ENCODE peak calls at places on chromosome 5, in four cellular contexts. F, C, U and Q are unnamed samples.
A peak's percentile ranks its signal among the peaks of the same experiment; 100 is the strongest.

GRCh38 chr5:95219411-95219810 is 65.5 kb downstream of the MCTP1 start:
- DNase-seq in F (no peak), C (no peak), U (no peak), Q (no peak)

GRCh38 chr5:10279328-10279727 is 28.4 kb downstream of the CMBL start:
- DNase-seq in F (no peak), C (no peak), U (no peak), Q (no peak)

GRCh38 chr5:87164409-87164808 is 103.3 kb upstream of the RASA1 start:
- DNase-seq in F (no peak), C (no peak), U (no peak), Q (peak; percentile 12)

GRCh38 chr5:63127054-63127453 is 548.4 kb downstream of the LRRC70 start:
- DNase-seq in F (peak; percentile 42), C (no peak), U (no peak), Q (no peak)

GRCh38 chr5:172015346-172015745 is 8.9 kb upstream of the FBXW11 start:
- DNase-seq in F (no peak), C (no peak), U (no peak), Q (no peak)

GRCh38 chr5:148559461-148559860 is 94.9 kb downstream of the HTR4 start:
- DNase-seq in F (no peak), C (no peak), U (no peak), Q (no peak)

GRCh38 chr5:59999056-59999455 is 105.5 kb upstream of the PDE4D start:
- DNase-seq in F (peak; percentile 0), C (no peak), U (no peak), Q (peak; percentile 24)

GRCh38 chr5:57937025-57937424 is 454.4 kb upstream of the ACTBL2 start:
- DNase-seq in F (no peak), C (no peak), U (no peak), Q (peak; percentile 35)

GRCh38 chr5:130323804-130324454 is 419.7 kb downstream of the CHSY3 start:
- DNase-seq in F (peak; percentile 75), C (no peak), U (no peak), Q (no peak)

GRCh38 chr5:118070041-118070440 is 918.3 kb downstream of the DTWD2 start:
- DNase-seq in F (no peak), C (no peak), U (no peak), Q (no peak)

GRCh38 chr5:167582916-167583315 is 708.5 kb upstream of the WWC1 start:
- DNase-seq in F (no peak), C (no peak), U (no peak), Q (no peak)

GRCh38 chr5:134090482-134090881 is 24.0 kb upstream of the TCF7 start:
- DNase-seq in F (no peak), C (no peak), U (peak; percentile 75), Q (no peak)

GRCh38 chr5:34051374-34051980 is 8.5 kb upstream of the C1QTNF3 start:
- DNase-seq in F (no peak), C (no peak), U (no peak), Q (no peak)

GRCh38 chr5:131436081-131436480 is 172.2 kb downstream of the CDC42SE2 start:
- DNase-seq in F (no peak), C (no peak), U (no peak), Q (no peak)

GRCh38 chr5:94433393-94434149 is 184.8 kb downstream of the KIAA0825 start:
- DNase-seq in F (peak; percentile 19), C (peak; percentile 73), U (no peak), Q (peak; percentile 95)

GRCh38 chr5:71738962-71739361 is 19.9 kb downstream of the CARTPT start:
- DNase-seq in F (no peak), C (no peak), U (no peak), Q (no peak)

GRCh38 chr5:35698057-35698808 is 80.6 kb downstream of the SPEF2 start:
- DNase-seq in F (no peak), C (no peak), U (no peak), Q (no peak)

GRCh38 chr5:154541553-154541952 is 63.5 kb upstream of the HAND1 start:
- DNase-seq in F (no peak), C (peak; percentile 8), U (no peak), Q (no peak)

GRCh38 chr5:161058751-161059150 is 206.7 kb upstream of the ATP10B start:
- DNase-seq in F (no peak), C (no peak), U (no peak), Q (no peak)

GRCh38 chr5:95850391-95850894 is 27.9 kb upstream of the GLRX start:
- DNase-seq in F (no peak), C (no peak), U (no peak), Q (peak; percentile 60)

GRCh38 chr5:122420126-122420525 is 108.1 kb downstream of the SNCAIP start:
- DNase-seq in F (no peak), C (no peak), U (no peak), Q (peak; percentile 53)

GRCh38 chr5:169803077-169803981 is 166.3 kb downstream of the DOCK2 start:
- DNase-seq in F (no peak), C (no peak), U (no peak), Q (peak; percentile 94)

GRCh38 chr5:34497031-34497808 is 158.9 kb upstream of the RAI14 start:
- DNase-seq in F (no peak), C (no peak), U (no peak), Q (no peak)

GRCh38 chr5:124741711-124742496 is 4.5 kb downstream of the ZNF608 start:
- DNase-seq in F (peak; percentile 93), C (peak; percentile 75), U (no peak), Q (peak; percentile 70)

GRCh38 chr5:72363146-72363802 is 43.1 kb downstream of the PTCD2 start:
- DNase-seq in F (peak; percentile 79), C (peak; percentile 10), U (no peak), Q (peak; percentile 77)

GRCh38 chr5:120538149-120538548 is 74.0 kb downstream of the PRR16 start:
- DNase-seq in F (peak; percentile 51), C (no peak), U (no peak), Q (peak; percentile 53)

GRCh38 chr5:146662229-146662628 is 146.2 kb upstream of the GPR151 start:
- DNase-seq in F (peak; percentile 22), C (peak; percentile 3), U (no peak), Q (peak; percentile 42)

GRCh38 chr5:158979749-158980521 is 119.8 kb downstream of the EBF1 start:
- DNase-seq in F (peak; percentile 12), C (no peak), U (no peak), Q (peak; percentile 55)

GRCh38 chr5:131423056-131423455 is 159.2 kb downstream of the CDC42SE2 start:
- DNase-seq in F (no peak), C (no peak), U (no peak), Q (peak; percentile 69)

GRCh38 chr5:66903709-66904108 is 292.9 kb downstream of the CD180 start:
- DNase-seq in F (no peak), C (no peak), U (no peak), Q (no peak)

GRCh38 chr5:66908230-66908629 is 288.4 kb downstream of the CD180 start:
- DNase-seq in F (no peak), C (no peak), U (no peak), Q (no peak)

GRCh38 chr5:66906021-66906420 is 290.6 kb downstream of the CD180 start:
- DNase-seq in F (no peak), C (no peak), U (no peak), Q (no peak)

GRCh38 chr5:66903218-66903617 is 293.4 kb downstream of the CD180 start:
- DNase-seq in F (no peak), C (no peak), U (no peak), Q (no peak)

GRCh38 chr5:66904189-66904588 is 292.4 kb downstream of the CD180 start:
- DNase-seq in F (no peak), C (no peak), U (no peak), Q (no peak)
- H3K27me3 ChIP-seq in F (no peaks in the 10 kb centered on the region), C (peaks cover 31% of the 10 kb centered on the region), U (no peaks in the 10 kb centered on the region), Q (no peaks in the 10 kb centered on the region)

GRCh38 chr5:91373016-91373415 is 10.1 kb downstream of the ARRDC3 start:
- DNase-seq in F (no peak), C (no peak), U (no peak), Q (no peak)
- H3K4me1 ChIP-seq in F (no peaks in the 10 kb centered on the region), C (no peaks in the 10 kb centered on the region), U (peaks cover 45% of the 10 kb centered on the region), Q (peaks cover 54% of the 10 kb centered on the region)

GRCh38 chr5:1412163-1412562 is 33.1 kb downstream of the SLC6A3 start:
- DNase-seq in F (no peak), C (no peak), U (no peak), Q (no peak)

GRCh38 chr5:1410156-1411014 is 34.9 kb downstream of the SLC6A3 start:
- DNase-seq in F (no peak), C (no peak), U (no peak), Q (no peak)

GRCh38 chr5:1411099-1411498 is 34.1 kb downstream of the SLC6A3 start:
- DNase-seq in F (no peak), C (no peak), U (no peak), Q (no peak)

GRCh38 chr5:1406681-1407640 is 38.3 kb downstream of the SLC6A3 start:
- DNase-seq in F (no peak), C (no peak), U (no peak), Q (no peak)

GRCh38 chr5:1409386-1410110 is 35.7 kb downstream of the SLC6A3 start:
- DNase-seq in F (peak; percentile 6), C (no peak), U (no peak), Q (peak; percentile 44)
- H3K27me3 ChIP-seq in F (no peaks in the 10 kb centered on the region), C (peaks cover 6% of the 10 kb centered on the region), U (no peaks in the 10 kb centered on the region), Q (peaks cover 42% of the 10 kb centered on the region)

GRCh38 chr5:119290161-119290569 is 65.7 kb upstream of the TNFAIP8 start:
- DNase-seq in F (no peak), C (no peak), U (peak; percentile 39), Q (no peak)

GRCh38 chr5:119290607-119291006 is 65.2 kb upstream of the TNFAIP8 start:
- DNase-seq in F (no peak), C (no peak), U (no peak), Q (no peak)

GRCh38 chr5:119291056-119291455 is 64.8 kb upstream of the TNFAIP8 start:
- DNase-seq in F (no peak), C (no peak), U (no peak), Q (no peak)

GRCh38 chr5:119293202-119293829 is 62.5 kb upstream of the TNFAIP8 start:
- DNase-seq in F (no peak), C (no peak), U (no peak), Q (no peak)

DNA sequence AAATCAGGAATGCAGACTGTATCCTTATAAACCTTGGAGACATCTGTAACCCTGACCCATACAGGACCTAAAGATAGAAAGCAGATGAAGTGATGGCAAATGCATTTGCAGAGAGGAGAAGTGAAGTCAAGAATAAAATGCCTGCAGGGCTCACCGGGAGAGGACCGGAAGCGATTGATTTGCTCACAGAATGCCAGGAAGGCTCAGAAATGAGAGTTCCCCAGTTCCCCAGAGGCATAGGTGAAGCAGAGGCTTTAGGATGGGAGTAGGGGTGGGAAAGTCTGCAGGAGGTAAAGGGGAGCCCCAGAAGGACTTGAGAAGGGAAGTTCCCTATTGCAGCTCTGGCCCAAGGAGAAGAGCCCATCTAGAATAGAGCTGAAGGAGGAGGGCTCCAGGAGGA is 63.9 kb upstream of the TNFAIP8 start:
- DNase-seq in F (no peak), C (no peak), U (no peak), Q (peak; percentile 35)
- H3K4me1 ChIP-seq in F (peaks cover 25% of the 10 kb centered on the region), C (no peaks in the 10 kb centered on the region), U (peaks cover 48% of the 10 kb centered on the region), Q (peaks cover 21% of the 10 kb centered on the region)

DNA sequence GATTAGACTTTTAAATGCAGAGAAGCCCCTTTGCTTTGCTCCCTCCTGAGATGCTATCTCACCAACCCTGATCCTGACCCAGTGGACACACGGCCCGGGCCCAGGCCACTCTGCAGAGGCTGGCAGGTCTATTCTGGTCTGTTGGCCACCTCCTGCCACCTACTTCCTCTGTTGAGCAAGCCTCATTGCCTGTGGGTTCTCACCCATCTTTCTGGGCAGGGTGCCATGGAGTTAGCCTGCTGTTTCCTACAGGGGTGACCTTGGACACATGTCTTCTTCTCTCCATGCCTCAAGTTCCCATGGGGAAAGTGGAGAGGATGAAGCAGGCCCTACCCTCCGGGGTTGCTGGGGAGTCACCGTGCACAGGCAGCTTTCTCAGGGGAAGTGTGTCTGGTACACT is 266.2 kb upstream of the IRX1 start:
- DNase-seq in F (no peak), C (no peak), U (no peak), Q (no peak)
- H3K27me3 ChIP-seq in F (no peaks in the 10 kb centered on the region), C (no peaks in the 10 kb centered on the region), U (no peaks in the 10 kb centered on the region), Q (no peaks in the 10 kb centered on the region)

GRCh38 chr5:76820491-76820890 is 1.7 kb downstream of the F2RL1 start:
- DNase-seq in F (no peak), C (no peak), U (no peak), Q (no peak)
- H3K4me1 ChIP-seq in F (peaks cover 29% of the 10 kb centered on the region), C (peaks cover 51% of the 10 kb centered on the region), U (peaks cover 7% of the 10 kb centered on the region), Q (peaks cover 15% of the 10 kb centered on the region)